ENCODE peak calls at places on chromosomes 12 and 14, in five cellular contexts. R is kidney, J is OCI-LY7, O is IMR-90, I is ascending aorta. H is an unnamed sample. For H3K9me3, the result is how much of the 10 kb centered on the place peaks cover.

GRCh38 chr12:122842505-122843405 is 7.5 kb downstream of the HIP1R start:
- DNase-seq in J (no peak), I (no peak), O (no peak), R (peak), H (no peak)

GRCh38 chr12:96237465-96238077 is 43.4 kb downstream of the ELK3 start:
- DNase-seq in J (no peak), R (no peak), I (peak), O (peak), H (peak)

GRCh38 chr14:77059276-77059934 is 30.9 kb upstream of the IRF2BPL start:
- DNase-seq in J (no peak), R (peak), O (peak), I (no peak), H (peak)

GRCh38 chr14:92692822-92693226 is 55.6 kb downstream of the LGMN start:
- DNase-seq in I (peak), R (peak), O (peak), J (no peak), H (no peak)

GRCh38 chr14:75399819-75400678 is 27.8 kb upstream of the JDP2 start:
- DNase-seq in R (peak), I (peak), O (no peak), J (no peak), H (no peak)

GRCh38 chr14:68112456-68112855 is 292.9 kb downstream of the RAD51B start:
- DNase-seq in O (no peak), I (no peak), J (no peak), R (no peak), H (no peak)

GRCh38 chr12:38158428-38159091 is 158.0 kb upstream of the ALG10B start:
- DNase-seq in O (no peak), R (peak), J (no peak), I (no peak), H (no peak)

GRCh38 chr12:16228067-16228466 is 49.4 kb downstream of the SLC15A5 start:
- DNase-seq in O (no peak), R (no peak), J (no peak), I (no peak), H (no peak)

GRCh38 chr14:75132374-75133086 is 5.7 kb upstream of the NEK9 start:
- DNase-seq in I (no peak), J (peak), R (no peak), O (peak), H (no peak)

GRCh38 chr14:92185559-92185958 is 63.8 kb downstream of the CPSF2 start:
- DNase-seq in O (no peak), J (no peak), R (no peak), I (no peak), H (no peak)

GRCh38 chr14:105860615-105861580 is 334.5 kb downstream of the TMEM121 start:
- DNase-seq in I (peak), R (peak), O (no peak), J (peak), H (no peak)

GRCh38 chr14:105864116-105864515 is 337.7 kb downstream of the TMEM121 start:
- DNase-seq in I (peak), R (no peak), O (no peak), J (no peak), H (peak)

GRCh38 chr14:105863296-105864108 is 337.1 kb downstream of the TMEM121 start:
- DNase-seq in O (no peak), J (peak), I (peak), R (peak), H (peak)

GRCh38 chr14:105861985-105862465 is 335.6 kb downstream of the TMEM121 start:
- DNase-seq in O (no peak), R (peak), J (peak), I (peak), H (peak)

GRCh38 chr14:105862581-105863239 is 336.3 kb downstream of the TMEM121 start:
- DNase-seq in O (no peak), J (peak), I (no peak), R (no peak), H (peak)
- H3K9me3 ChIP-seq in O (half or more), J (under half), I (under half), R (under half), H (under half)

GRCh38 chr12:71447691-71448660 is 8.4 kb downstream of the LGR5 start:
- DNase-seq in R (no peak), I (no peak), O (no peak), J (no peak), H (no peak)
- H3K9me3 ChIP-seq in R (under half), I (under half), O (under half), J (under half), H (under half)

GRCh38 chr14:104426771-104427125 is 152.8 kb upstream of the C14orf180 start:
- DNase-seq in O (no peak), R (no peak), J (no peak), I (no peak), H (no peak)
- H3K9me3 ChIP-seq in O (under half), R (under half), J (under half), I (under half), H (under half)

DNA sequence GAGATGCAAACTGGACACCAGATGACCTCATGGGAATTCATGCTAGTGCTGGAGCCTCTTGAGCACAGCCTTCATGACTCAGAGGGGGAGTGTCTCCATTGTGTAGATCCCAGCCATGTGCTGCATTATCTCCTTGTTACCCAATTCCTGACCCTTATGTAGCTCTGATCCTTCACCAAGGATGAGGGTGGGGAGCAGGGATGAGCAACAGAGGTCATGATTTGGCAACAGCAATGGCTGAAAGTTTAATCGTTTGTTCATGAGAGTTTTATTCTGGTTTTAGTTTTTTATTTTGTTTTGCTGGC is 9.5 kb upstream of the BDKRB1 start:
- DNase-seq in O (peak), J (no peak), R (no peak), I (no peak), H (no peak)
- H3K9me3 ChIP-seq in O (under half), J (under half), R (under half), I (under half), H (under half)

GRCh38 chr12:118033902-118034301 is 17.4 kb downstream of the RFC5 start:
- DNase-seq in O (peak), I (no peak), R (no peak), J (no peak), H (no peak)

GRCh38 chr12:118029166-118029565 is 12.7 kb downstream of the RFC5 start:
- DNase-seq in O (no peak), R (no peak), I (no peak), J (no peak), H (no peak)

GRCh38 chr12:118034429-118035193 is 18.1 kb downstream of the RFC5 start:
- DNase-seq in R (no peak), J (no peak), O (peak), I (no peak), H (no peak)

GRCh38 chr12:118033331-118033730 is 16.8 kb downstream of the RFC5 start:
- DNase-seq in I (no peak), J (no peak), R (no peak), O (no peak), H (no peak)

DNA sequence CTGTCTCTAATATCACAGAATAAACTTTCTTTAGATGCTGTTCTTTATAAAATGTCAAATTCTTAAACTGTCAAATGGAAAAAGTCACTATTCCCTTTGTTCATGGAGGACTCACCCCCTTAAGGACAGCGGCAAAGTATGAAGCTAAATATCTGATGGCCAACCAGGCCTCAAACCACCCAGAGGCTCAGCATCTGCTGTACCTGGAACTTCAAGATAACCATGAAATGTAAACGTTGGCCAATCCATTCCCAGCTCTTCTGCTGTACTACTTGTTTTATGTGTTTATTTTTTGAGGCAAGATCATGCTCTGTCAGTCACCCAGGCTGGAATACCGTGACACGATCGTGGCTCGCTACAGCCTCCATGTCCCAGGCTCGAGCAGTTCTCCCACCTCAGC is 15.7 kb downstream of the RFC5 start:
- DNase-seq in J (no peak), I (no peak), R (no peak), O (no peak), H (no peak)
- H3K9me3 ChIP-seq in J (under half), I (under half), R (under half), O (under half), H (under half)

GRCh38 chr12:98574110-98574509 is 19.4 kb upstream of the SLC25A3 start:
- DNase-seq in J (no peak), O (no peak), I (no peak), R (no peak), H (no peak)
- H3K9me3 ChIP-seq in J (under half), O (under half), I (under half), R (under half), H (under half)

GRCh38 chr14:94346841-94347240 is 23.7 kb upstream of the SERPINA6 start:
- DNase-seq in I (no peak), O (no peak), J (no peak), R (no peak), H (no peak)

GRCh38 chr14:94345344-94346072 is 22.4 kb upstream of the SERPINA6 start:
- DNase-seq in O (peak), R (no peak), J (no peak), I (no peak), H (no peak)

GRCh38 chr14:94342334-94342934 is 19.3 kb upstream of the SERPINA6 start:
- DNase-seq in R (peak), I (peak), O (peak), J (no peak), H (no peak)

GRCh38 chr14:94343238-94343637 is 20.1 kb upstream of the SERPINA6 start:
- DNase-seq in J (no peak), I (no peak), R (no peak), O (no peak), H (no peak)

DNA sequence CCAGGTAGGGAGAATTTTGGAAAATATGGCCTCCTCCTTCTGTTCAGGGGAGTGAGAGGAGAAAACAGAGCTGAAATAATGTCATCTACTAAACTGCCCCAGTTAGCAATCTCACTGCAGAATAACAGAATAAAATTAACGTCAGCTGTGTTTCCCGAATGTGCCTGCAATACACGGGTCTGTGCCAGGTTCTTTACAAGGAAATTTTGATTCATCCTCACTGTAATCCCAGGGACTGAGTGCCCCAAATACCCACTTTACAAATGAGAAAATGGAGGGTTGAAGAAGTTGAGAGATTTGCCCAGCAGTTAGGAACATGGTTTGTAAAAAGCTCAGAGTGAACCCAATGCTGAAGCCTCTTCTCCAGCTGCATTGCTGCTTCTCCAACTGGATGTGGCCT is 21.3 kb upstream of the SERPINA6 start:
- DNase-seq in R (no peak), O (no peak), I (no peak), J (no peak), H (no peak)
- H3K9me3 ChIP-seq in R (under half), O (under half), I (under half), J (under half), H (under half)

DNA sequence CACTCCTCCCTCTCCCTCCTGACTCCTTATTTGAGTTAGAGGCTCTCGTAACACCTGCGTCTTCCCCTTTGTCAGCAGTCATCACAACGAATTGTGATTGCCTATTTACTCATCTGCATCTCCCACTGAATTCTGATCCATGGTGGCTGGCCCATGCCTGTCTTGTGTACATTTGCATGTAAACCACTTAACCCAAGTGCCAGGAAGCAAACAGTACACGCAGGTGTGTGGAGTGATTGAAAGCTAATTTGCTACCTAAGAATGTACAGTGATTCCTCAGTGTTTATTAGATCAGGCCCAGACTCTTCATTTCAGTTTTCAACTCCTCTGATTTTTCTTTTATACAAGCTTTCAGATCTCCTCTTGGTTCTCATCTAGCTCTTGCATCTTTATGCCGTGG is 154.6 kb downstream of the MON2 start:
- DNase-seq in I (no peak), O (no peak), J (no peak), R (no peak), H (no peak)
- H3K9me3 ChIP-seq in I (under half), O (under half), J (under half), R (under half), H (under half)

DNA sequence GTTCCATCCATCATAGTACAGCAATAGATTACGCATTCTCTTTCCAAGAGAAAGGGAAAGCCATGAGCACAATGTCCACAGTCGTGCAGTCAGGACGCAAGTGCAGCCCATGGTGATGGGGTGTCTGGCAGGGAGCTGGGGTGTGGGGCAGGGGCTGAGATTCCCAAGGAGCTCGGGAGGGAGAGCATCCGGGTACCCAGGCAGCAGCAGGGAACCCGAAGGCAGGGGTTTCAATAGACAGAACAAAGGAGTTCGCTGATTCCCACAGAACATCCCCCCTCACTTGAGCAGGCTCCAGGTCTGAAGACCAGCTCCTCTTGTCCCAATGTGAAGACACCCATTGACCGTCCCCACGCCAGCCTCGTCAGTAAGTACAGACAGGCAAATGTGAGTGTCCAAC is 13.5 kb downstream of the ANHX start:
- DNase-seq in J (no peak), R (no peak), O (no peak), I (no peak), H (no peak)
- H3K9me3 ChIP-seq in J (under half), R (under half), O (half or more), I (under half), H (under half)